ENCODE peak calls at places on chromosomes 13 and 19, in nine cellular contexts. Z is fibroblast of lung; D is WERI-Rb-1; Q is effector memory CD4-positive, alpha-beta T cell; N is CD8-positive, alpha-beta T cell; S is aorta; C is endodermal cell; A is kidney epithelial cell; M is testis. J is an unnamed sample. For H3K36me3, the result is how much of the 10 kb centered on the place peaks cover.

GRCh38 chr13:64900039-64900438 is 2330.1 kb downstream of the PCDH9 start:
- DNase-seq in D (no peak), Q (peak), N (no peak), Z (no peak), S (no peak), C (no peak), A (no peak), M (no peak), J (no peak)

GRCh38 chr19:32843716-32844245 is 25.8 kb downstream of the SLC7A9 start:
- DNase-seq in N (no peak), Q (no peak), S (no peak), C (no peak), Z (no peak), M (no peak), A (no peak), D (no peak), J (no peak)

GRCh38 chr19:35790981-35791813 is 15.8 kb downstream of the ARHGAP33 start:
- DNase-seq in D (peak), A (no peak), M (no peak), C (peak), Z (no peak), S (no peak), Q (no peak), N (no peak), J (no peak)

GRCh38 chr13:88908896-88909535 is 1237.8 kb downstream of the SLITRK5 start:
- DNase-seq in D (no peak), S (no peak), M (peak), A (no peak), Z (no peak), N (no peak), Q (no peak), C (no peak), J (no peak)

GRCh38 chr13:97856001-97856675 is 97.3 kb upstream of the IPO5 start:
- DNase-seq in S (peak), C (peak), A (no peak), Q (no peak), M (peak), Z (peak), D (no peak), N (no peak), J (no peak)

GRCh38 chr13:98994080-98994479 is 16.2 kb upstream of the DOCK9 start:
- DNase-seq in A (no peak), S (no peak), D (no peak), N (no peak), Q (no peak), Z (no peak), M (no peak), C (peak), J (no peak)

GRCh38 chr13:79874396-79875360 is 393.7 kb downstream of the NDFIP2 start:
- DNase-seq in C (no peak), D (no peak), S (no peak), Z (peak), Q (no peak), M (no peak), N (no peak), A (no peak), J (no peak)

GRCh38 chr13:113045214-113046007 is 60.2 kb upstream of the F7 start:
- DNase-seq in A (no peak), Z (no peak), Q (no peak), M (no peak), C (no peak), N (no peak), D (no peak), S (peak), J (no peak)

GRCh38 chr13:29571876-29572570 is 23.5 kb downstream of the SLC7A1 start:
- DNase-seq in C (peak), Q (no peak), D (no peak), S (no peak), M (no peak), A (no peak), Z (no peak), N (no peak), J (no peak)

GRCh38 chr19:10353793-10354391 is 14.5 kb upstream of the ICAM3 start:
- DNase-seq in A (no peak), Z (peak), N (peak), M (peak), D (peak), C (peak), Q (no peak), S (no peak), J (peak)
- H3K36me3 ChIP-seq in A (under half), Z (under half), N (under half), M (under half), D (half or more), C (under half), Q (half or more), S (under half), J (under half)

DNA sequence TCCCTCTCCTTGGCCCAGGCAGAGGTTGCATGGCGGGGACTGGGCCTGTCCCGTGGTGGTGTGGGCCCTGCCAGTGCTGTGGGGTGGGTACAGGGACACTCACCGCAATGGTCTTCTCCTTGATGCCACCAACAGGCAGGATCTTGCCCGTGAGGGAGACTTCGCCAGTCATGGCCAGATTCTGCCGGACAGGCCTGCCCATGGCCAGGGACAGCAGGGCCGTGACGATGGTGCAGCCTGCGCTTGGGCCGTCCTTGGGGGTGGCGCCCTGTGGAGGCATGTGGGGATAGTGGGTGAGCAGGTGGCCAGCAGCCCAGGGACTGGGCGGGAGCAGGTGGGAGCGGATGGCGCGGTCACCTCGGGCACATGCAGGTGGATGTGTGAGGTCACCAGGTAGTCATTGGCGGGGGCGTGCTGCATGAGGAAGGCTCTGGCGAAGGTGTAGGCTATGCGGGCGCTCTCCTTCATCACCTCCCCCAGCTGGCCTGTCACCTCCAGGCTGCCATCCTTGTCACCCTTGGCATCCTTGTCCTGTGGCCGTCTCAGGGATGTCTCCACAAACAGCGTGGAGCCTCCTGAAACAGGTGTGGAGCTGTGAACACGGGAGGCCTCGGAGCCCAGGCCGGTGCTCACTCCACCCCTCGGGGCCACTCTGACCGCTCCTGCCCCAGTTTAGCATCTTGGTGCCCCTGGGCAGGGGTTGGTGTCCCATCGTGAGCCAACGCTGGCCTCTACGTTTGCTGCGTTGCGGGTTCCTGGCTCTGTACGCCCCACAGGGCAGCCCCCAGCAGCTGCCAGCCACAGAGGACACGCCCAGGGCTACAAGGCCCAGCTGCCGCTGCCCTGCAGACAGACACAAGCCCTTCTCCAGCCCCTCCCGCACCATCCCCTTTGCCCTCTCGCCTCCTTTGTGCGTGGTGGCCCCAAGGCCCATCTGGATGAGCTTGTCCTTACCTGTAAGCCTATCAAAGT is 3.4 kb downstream of the RPL36 start:
- DNase-seq in M (no peak), S (no peak), A (no peak), Q (no peak), Z (no peak), C (peak), N (no peak), D (no peak), J (no peak)
- H3K36me3 ChIP-seq in M (under half), S (under half), A (under half), Q (half or more), Z (half or more), C (under half), N (under half), D (half or more), J (under half)

DNA sequence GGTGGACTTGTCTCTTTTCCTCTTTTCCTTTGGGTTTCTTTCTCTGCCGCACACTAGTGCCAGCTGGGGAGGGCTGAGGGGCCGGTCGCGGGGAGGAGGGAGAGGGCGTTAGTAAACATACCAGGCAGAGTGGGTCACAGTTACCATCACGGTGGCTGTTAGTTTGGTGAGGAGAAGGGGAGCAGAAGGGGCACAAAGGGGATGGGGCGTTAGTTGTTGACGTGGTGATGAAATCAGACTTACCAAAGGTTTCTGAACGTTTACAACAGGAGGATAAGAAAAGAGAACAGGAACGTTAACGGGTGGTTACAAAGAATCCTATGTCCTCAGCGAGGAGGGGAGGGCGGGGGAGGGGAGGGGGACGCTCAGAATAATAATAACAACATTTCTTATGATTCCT is 77.9 kb downstream of the PTPRS start:
- DNase-seq in A (no peak), Z (no peak), Q (no peak), C (no peak), S (no peak), N (no peak), M (no peak), D (no peak), J (no peak)
- H3K36me3 ChIP-seq in A (under half), Z (under half), Q (under half), C (half or more), S (under half), N (under half), M (under half), D (half or more), J (under half)

DNA sequence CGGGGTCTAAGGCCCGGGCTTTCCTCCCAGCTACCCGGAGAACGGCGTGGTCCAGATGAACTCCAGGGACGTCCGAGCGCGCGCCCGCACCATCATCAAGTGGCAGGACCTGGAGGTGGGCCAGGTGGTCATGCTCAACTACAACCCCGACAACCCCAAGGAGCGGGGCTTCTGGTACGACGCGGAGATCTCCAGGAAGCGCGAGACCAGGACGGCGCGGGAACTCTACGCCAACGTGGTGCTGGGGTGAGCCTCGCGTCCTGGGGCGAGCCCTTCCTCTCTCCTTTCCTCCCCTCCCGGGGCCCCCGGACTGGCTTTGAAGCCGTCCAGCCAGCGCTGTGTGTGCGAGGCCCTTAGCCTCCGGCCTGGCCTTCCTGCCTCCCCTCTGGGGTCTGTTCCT is 23.4 kb downstream of the UHRF1 start:
- DNase-seq in Z (no peak), D (no peak), S (no peak), A (no peak), C (no peak), M (no peak), Q (no peak), N (no peak), J (no peak)
- H3K36me3 ChIP-seq in Z (under half), D (half or more), S (under half), A (under half), C (under half), M (under half), Q (under half), N (under half), J (under half)

GRCh38 chr13:41458939-41459753 is 1.8 kb downstream of the RGCC start:
- DNase-seq in S (no peak), Q (no peak), A (no peak), N (peak), D (peak), Z (peak), M (no peak), C (peak), J (peak)
- H3K36me3 ChIP-seq in S (under half), Q (under half), A (under half), N (under half), D (under half), Z (under half), M (under half), C (under half), J (under half)